ENCODE peak calls at places on chromosomes 4 and X, in nine cellular contexts. R, L, H, A, P, D, Y, E and F are unnamed samples.

GRCh38 chrX:40908857-40909475 is 173.6 kb upstream of the MED14 start:
- DNase-seq in R (no peak), H (no peak), L (no peak), A (no peak), Y (peak), E (peak), P (peak), D (no peak), F (no peak)

GRCh38 chr4:147340111-147340510 is 140.8 kb upstream of the EDNRA start:
- DNase-seq in H (no peak), R (no peak), D (no peak), A (no peak), L (no peak), E (peak), P (no peak), Y (peak), F (no peak)

GRCh38 chrX:67725471-67725870 is 181.7 kb downstream of the AR start:
- DNase-seq in R (no peak), P (no peak), D (no peak), A (no peak), E (no peak), H (no peak), L (no peak), Y (peak), F (no peak)

GRCh38 chr4:145554691-145555090 is 64.5 kb upstream of the MMAA start:
- DNase-seq in P (no peak), E (no peak), R (no peak), L (no peak), H (no peak), D (no peak), A (no peak), Y (no peak), F (no peak)

GRCh38 chr4:87805971-87806370 is 6.6 kb downstream of the IBSP start:
- DNase-seq in P (no peak), A (no peak), L (no peak), H (no peak), R (no peak), Y (peak), D (no peak), E (peak), F (peak)

GRCh38 chr4:184269879-184270430 is 52.3 kb upstream of the ENPP6 start:
- DNase-seq in H (no peak), A (no peak), P (no peak), E (no peak), D (no peak), L (no peak), Y (no peak), R (no peak), F (no peak)

GRCh38 chrX:7146026-7146702 is 1.3 kb upstream of the STS start:
- DNase-seq in R (no peak), H (no peak), E (peak), L (no peak), Y (no peak), P (no peak), A (no peak), D (no peak), F (no peak)

GRCh38 chrX:63922221-63922620 is 137.2 kb upstream of the ARHGEF9 start:
- DNase-seq in L (no peak), Y (peak), E (peak), H (no peak), P (peak), R (no peak), A (no peak), D (no peak), F (no peak)

GRCh38 chr4:184475096-184475461 is 729 bp upstream of the IRF2 start:
- DNase-seq in L (peak), H (peak), P (peak), Y (peak), E (peak), D (no peak), R (no peak), A (no peak), F (no peak)

GRCh38 chr4:95087657-95088455 is 330.1 kb downstream of the BMPR1B start:
- DNase-seq in D (no peak), P (no peak), A (no peak), R (no peak), H (no peak), E (no peak), L (no peak), Y (no peak), F (no peak)

GRCh38 chr4:112119358-112119783 is 25.9 kb upstream of the FAM241A start:
- DNase-seq in A (no peak), E (no peak), R (no peak), D (no peak), P (no peak), L (no peak), H (no peak), Y (no peak), F (no peak)

GRCh38 chr4:25938251-25939186 is 24.5 kb downstream of the SMIM20 start:
- DNase-seq in D (no peak), H (no peak), Y (peak), L (no peak), E (peak), P (no peak), R (no peak), A (no peak), F (peak)